ENCODE peak calls at places on chromosomes 11 and 22, in six cellular contexts. H, V, U, C, J and Z are unnamed samples.
A peak's percentile ranks its signal among the peaks of the same experiment; 100 is the strongest.

GRCh38 chr11:118609380-118610219 is 2.2 kb downstream of the PHLDB1 start:
- DNase-seq in H (no peak), V (peak; percentile 58), U (peak; percentile 26), C (peak; percentile 25), J (no peak), Z (no peak)

GRCh38 chr11:70751142-70751734 is 352.9 kb downstream of the CTTN start:
- DNase-seq in H (no peak), V (no peak), U (no peak), C (no peak), J (no peak), Z (no peak)

GRCh38 chr11:9138612-9139579 is 47.5 kb upstream of the SCUBE2 start:
- DNase-seq in H (no peak), V (peak; percentile 35), U (no peak), C (no peak), J (no peak), Z (peak; percentile 26)

GRCh38 chr22:43230983-43231723 is 44.2 kb upstream of the TTLL12 start:
- DNase-seq in H (no peak), V (peak; percentile 80), U (peak; percentile 84), C (peak; percentile 32), J (peak; percentile 14), Z (no peak)

GRCh38 chr11:450809-451451 is 851 bp downstream of the PTDSS2 start:
- DNase-seq in H (peak; percentile 49), V (peak; percentile 51), U (peak; percentile 84), C (peak; percentile 86), J (peak; percentile 84), Z (no peak)

GRCh38 chr11:8180469-8180868 is 11.6 kb upstream of the RIC3 start:
- DNase-seq in H (no peak), V (no peak), U (no peak), C (no peak), J (no peak), Z (no peak)

GRCh38 chr11:64007629-64008282 is 21.5 kb downstream of the OTUB1 start:
- DNase-seq in H (no peak), V (peak; percentile 89), U (peak; percentile 83), C (no peak), J (no peak), Z (peak; percentile 75)

GRCh38 chr22:44523981-44524759 is 26.1 kb upstream of the RTL6 start:
- DNase-seq in H (no peak), V (peak; percentile 63), U (no peak), C (no peak), J (no peak), Z (no peak)

GRCh38 chr11:112302226-112302868 is 41.7 kb upstream of the PLET1 start:
- DNase-seq in H (no peak), V (no peak), U (peak; percentile 75), C (no peak), J (no peak), Z (no peak)

GRCh38 chr22:47164514-47165337 is 402.3 kb downstream of the TBC1D22A start:
- DNase-seq in H (no peak), V (no peak), U (no peak), C (no peak), J (no peak), Z (peak; percentile 17)

GRCh38 chr22:20748820-20749428 is 25.0 kb upstream of the SERPIND1 start:
- DNase-seq in H (no peak), V (no peak), U (no peak), C (peak; percentile 57), J (no peak), Z (no peak)

GRCh38 chr11:111119751-111120150 is 125.8 kb upstream of the POU2AF2 start:
- DNase-seq in H (no peak), V (no peak), U (no peak), C (no peak), J (no peak), Z (no peak)

GRCh38 chr11:75068993-75069392 is 27.7 kb downstream of the OR2AT4 start:
- DNase-seq in H (no peak), V (no peak), U (no peak), C (no peak), J (no peak), Z (no peak)

GRCh38 chr11:123166095-123166559 is 28.9 kb downstream of the CLMP start:
- DNase-seq in H (no peak), V (peak; percentile 85), U (peak; percentile 97), C (no peak), J (no peak), Z (no peak)

GRCh38 chr11:61596990-61597389 is 16.1 kb upstream of the SYT7 start:
- DNase-seq in H (no peak), V (no peak), U (no peak), C (no peak), J (no peak), Z (no peak)

GRCh38 chr11:64444838-64445441 is 86.0 kb downstream of the RPS6KA4 start:
- DNase-seq in H (no peak), V (no peak), U (peak; percentile 78), C (no peak), J (no peak), Z (no peak)

GRCh38 chr11:1598816-1599215 is 722 bp upstream of the KRTAP5-2 start:
- DNase-seq in H (no peak), V (no peak), U (no peak), C (no peak), J (no peak), Z (peak; percentile 10)

GRCh38 chr22:34236527-34236926 is 316.3 kb upstream of the LARGE1 start:
- DNase-seq in H (no peak), V (no peak), U (peak; percentile 10), C (no peak), J (no peak), Z (no peak)

GRCh38 chr22:48490513-48491411 is 1336.9 kb downstream of the BRD1 start:
- DNase-seq in H (no peak), V (no peak), U (no peak), C (no peak), J (no peak), Z (no peak)

GRCh38 chr22:24061124-24061684 is 50.1 kb downstream of the CABIN1 start:
- DNase-seq in H (no peak), V (no peak), U (no peak), C (no peak), J (no peak), Z (no peak)

GRCh38 chr11:134846776-134847722 is 435.0 kb upstream of the B3GAT1 start:
- DNase-seq in H (no peak), V (no peak), U (no peak), C (no peak), J (no peak), Z (no peak)

DNA sequence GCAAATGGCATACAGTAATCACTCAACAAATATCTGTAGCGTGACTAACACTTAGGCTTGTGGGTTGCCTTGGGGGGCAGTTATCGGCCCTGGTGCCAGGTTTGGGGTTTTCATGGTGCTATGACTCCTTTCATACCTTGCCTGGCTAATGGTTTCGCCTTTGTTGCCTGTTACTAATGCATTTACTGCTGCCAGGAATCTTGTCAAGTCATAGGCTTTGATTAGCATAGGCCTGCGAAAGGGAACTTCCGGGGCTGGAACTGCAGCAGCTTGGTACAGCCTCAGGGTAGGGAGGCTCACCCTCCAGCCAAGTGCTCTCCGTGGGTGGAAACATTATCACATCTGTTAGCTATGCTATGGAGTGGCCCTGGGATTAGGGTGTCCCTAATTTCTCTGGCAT is 13.2 kb downstream of the SLC25A18 start:
- DNase-seq in H (no peak), V (no peak), U (peak; percentile 96), C (no peak), J (no peak), Z (no peak)
- H3K27ac ChIP-seq in H (no peak overlapping the region), V (no peak overlapping the region), U (no peak overlapping the region), C (no peak overlapping the region), J (no peak overlapping the region), Z (no peak overlapping the region)

GRCh38 chr22:40829131-40829530 is 10.0 kb upstream of the SLC25A17 start:
- DNase-seq in H (no peak), V (no peak), U (no peak), C (no peak), J (no peak), Z (no peak)

DNA sequence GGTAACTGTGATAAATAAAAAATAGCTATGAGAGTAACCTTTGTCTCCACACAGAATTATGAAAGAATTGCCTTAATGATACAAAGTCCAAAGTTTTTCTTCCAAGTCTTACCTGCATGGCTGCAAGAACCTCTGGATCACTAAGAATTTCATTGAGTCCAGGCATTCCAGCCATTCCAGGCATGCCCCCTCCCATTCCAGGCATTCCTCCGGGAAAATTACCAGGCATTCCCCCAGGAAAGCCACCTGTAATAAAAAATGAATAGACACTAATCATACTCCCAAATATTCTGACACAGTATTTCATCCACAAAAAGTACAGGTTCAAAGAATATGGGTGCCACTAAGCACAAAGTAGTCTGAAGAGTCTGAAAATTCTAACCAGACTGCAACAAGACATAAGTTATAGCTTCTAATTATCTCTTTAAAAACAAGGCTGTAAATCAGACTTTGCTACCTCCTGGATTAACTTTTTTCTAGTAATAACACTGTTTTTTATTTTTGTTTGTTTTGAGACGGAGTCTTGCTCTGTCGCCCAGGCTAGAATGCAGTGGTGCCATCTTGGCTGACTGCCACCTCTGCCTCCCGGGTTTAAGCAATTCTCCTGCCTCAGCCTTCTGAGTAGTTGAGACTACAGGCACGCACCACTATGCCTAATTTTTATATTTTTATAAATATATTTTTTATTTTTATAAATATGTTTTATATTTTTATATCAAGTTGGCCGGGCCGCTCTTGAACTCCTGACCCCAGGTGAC is 8.0 kb upstream of the SLC25A17 start:
- DNase-seq in H (no peak), V (no peak), U (peak; percentile 66), C (no peak), J (no peak), Z (no peak)
- H3K36me3 ChIP-seq in H (peaks cover 47% of the 10 kb centered on the region), V (no peaks in the 10 kb centered on the region), U (no peaks in the 10 kb centered on the region), C (no peaks in the 10 kb centered on the region), J (peaks cover 55% of the 10 kb centered on the region), Z (peaks cover 89% of the 10 kb centered on the region)

DNA sequence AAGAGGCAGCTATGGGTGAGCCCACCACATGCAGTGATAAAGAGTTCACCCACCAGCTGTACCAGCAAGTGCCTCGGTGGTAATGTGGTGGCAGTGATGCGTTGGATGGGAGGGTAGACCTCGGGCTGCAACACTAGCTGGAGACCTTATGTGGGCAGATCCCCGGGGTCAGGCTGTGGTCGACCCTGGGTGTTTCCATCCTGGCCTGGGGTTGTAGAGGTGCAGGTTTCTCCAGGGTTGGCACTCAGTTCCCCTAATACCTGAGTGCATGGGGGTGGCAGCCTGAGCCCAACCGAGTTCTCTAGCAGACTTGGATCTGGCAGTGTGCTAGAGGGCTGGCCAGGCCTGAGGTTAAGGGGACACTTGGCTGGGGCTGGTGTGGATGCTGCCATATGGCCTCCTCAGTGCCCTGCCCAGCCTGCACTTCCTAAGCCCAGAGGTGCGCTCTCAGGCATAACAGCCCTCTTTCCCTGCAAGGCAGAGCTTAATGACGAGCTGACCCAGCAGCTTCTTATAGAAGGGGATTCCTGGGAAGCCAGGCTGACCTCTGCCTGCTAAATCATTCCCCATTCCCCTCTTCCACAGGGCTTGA is 197.2 kb upstream of the CADM1 start:
- DNase-seq in H (no peak), V (no peak), U (no peak), C (no peak), J (no peak), Z (no peak)
- H3K27ac ChIP-seq in H (no peak overlapping the region), V (no peak overlapping the region), U (no peak overlapping the region), C (no peak overlapping the region), J (no peak overlapping the region), Z (no peak overlapping the region)

DNA sequence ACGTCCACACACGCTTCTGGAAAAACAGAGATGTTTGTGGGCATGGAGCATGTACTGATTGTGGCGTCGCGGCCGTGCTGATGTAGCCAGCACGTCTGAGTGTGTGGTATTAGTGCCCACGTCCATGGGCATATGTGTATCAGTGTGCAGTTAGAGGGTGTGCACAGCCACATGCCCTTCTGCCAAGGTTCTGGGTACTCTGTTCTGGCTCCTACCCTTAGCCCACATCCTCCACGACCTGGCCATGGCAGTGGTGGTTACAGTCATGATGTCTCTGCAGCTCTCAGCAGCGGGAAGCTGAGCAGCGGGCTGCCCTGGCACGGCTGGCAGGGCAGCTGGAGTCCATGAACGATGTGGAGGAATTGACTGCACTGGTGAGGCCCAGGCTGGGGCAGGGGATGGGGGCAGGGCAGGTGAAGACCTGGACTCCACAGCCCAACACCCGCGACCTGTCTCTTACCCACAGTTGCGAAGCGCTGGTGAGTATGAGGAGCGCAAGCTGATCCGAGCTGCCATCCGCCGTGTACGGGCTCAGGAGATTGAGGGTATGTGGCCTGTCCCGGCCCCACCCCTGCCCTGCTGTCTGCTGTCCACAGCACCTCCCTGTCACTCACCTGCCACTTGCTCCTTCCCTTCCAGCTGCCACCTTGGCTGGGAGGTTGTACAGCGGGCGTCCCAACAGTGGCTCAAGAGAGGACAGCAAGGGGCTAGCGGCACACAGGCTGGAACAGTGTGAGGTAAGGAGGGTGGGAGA is 7.3 kb downstream of the SMTN start:
- DNase-seq in H (no peak), V (peak; percentile 30), U (no peak), C (no peak), J (no peak), Z (no peak)
- H3K36me3 ChIP-seq in H (peaks cover 72% of the 10 kb centered on the region), V (no peaks in the 10 kb centered on the region), U (no peaks in the 10 kb centered on the region), C (no peaks in the 10 kb centered on the region), J (peaks cover 3% of the 10 kb centered on the region), Z (peaks cover 95% of the 10 kb centered on the region)